ENCODE peak calls at places on chromosomes 12 and 14, in nine cellular contexts. Y is neural progenitor cell; P is NCI-H1092; T is stimulated activated CD4-positive, alpha-beta T cell treated with anti-CD3 and anti-CD28 coated beads, Interleukin-12 subunit alpha, Interleukin-12 subunit beta, amount 100 ng/mL, for 48 hours; I is NB4; A is astrocyte of the spinal cord; G is sciatic nerve; X is AG09309; J is ascending aorta. R is an unnamed sample.

GRCh38 chr12:68910128-68910527 is 22.8 kb downstream of the CPM start:
- DNase-seq in Y (no peak), T (no peak), I (no peak), G (no peak), A (no peak), J (no peak), X (no peak), P (no peak), R (no peak)

GRCh38 chr12:48184549-48184922 is 1.1 kb downstream of the CCDC184 start:
- DNase-seq in G (no peak), J (no peak), A (no peak), Y (peak; percentile 20), P (no peak), T (no peak), X (no peak), I (no peak), R (no peak)

GRCh38 chr12:66648336-66648735 is 30.5 kb downstream of the GRIP1 start:
- DNase-seq in P (no peak), I (no peak), G (no peak), J (no peak), X (no peak), Y (no peak), T (no peak), A (peak; percentile 22), R (no peak)

GRCh38 chr14:104427126-104427851 is 152.3 kb upstream of the C14orf180 start:
- DNase-seq in I (no peak), G (peak; percentile 34), A (no peak), T (no peak), P (no peak), J (no peak), X (no peak), Y (no peak), R (peak; percentile 77)

GRCh38 chr12:122201381-122201780 is 2.1 kb upstream of the B3GNT4 start:
- DNase-seq in T (no peak), A (no peak), P (no peak), G (peak; percentile 28), I (no peak), J (no peak), Y (no peak), X (no peak), R (peak; percentile 46)

GRCh38 chr12:3204143-3204542 is 127.0 kb downstream of the TSPAN9 start:
- DNase-seq in P (no peak), T (no peak), G (no peak), Y (no peak), X (no peak), J (no peak), A (no peak), I (no peak), R (no peak)

GRCh38 chr12:68291396-68292036 is 38.1 kb upstream of the IL22 start:
- DNase-seq in P (no peak), J (no peak), G (no peak), A (no peak), T (no peak), I (no peak), X (no peak), Y (no peak), R (no peak)

GRCh38 chr12:111643428-111643826 is 42.3 kb downstream of the BRAP start:
- DNase-seq in T (no peak), I (no peak), X (no peak), G (no peak), Y (no peak), J (no peak), P (no peak), A (peak; percentile 76), R (no peak)

GRCh38 chr14:60051690-60052324 is 39.9 kb upstream of the PCNX4 start:
- DNase-seq in G (no peak), J (no peak), Y (no peak), I (peak; percentile 1), P (no peak), X (peak; percentile 10), T (no peak), A (peak; percentile 35), R (no peak)

GRCh38 chr14:65296402-65296801 is 116.1 kb upstream of the FUT8 start:
- DNase-seq in X (no peak), Y (no peak), J (no peak), T (no peak), G (no peak), I (no peak), P (no peak), A (no peak), R (no peak)

GRCh38 chr14:101130861-101131260 is 227.3 kb upstream of the RTL1 start:
- DNase-seq in T (no peak), J (no peak), G (peak; percentile 45), X (no peak), I (no peak), Y (peak; percentile 2), P (no peak), A (no peak), R (no peak)

GRCh38 chr12:12812163-12812562 is 983 bp upstream of the DDX47 start:
- DNase-seq in X (no peak), G (no peak), T (no peak), P (no peak), I (no peak), J (no peak), Y (no peak), A (no peak), R (no peak)

GRCh38 chr14:63438065-63438757 is 105.0 kb downstream of the PPP2R5E start:
- DNase-seq in I (peak; percentile 15), T (no peak), A (peak; percentile 94), X (peak; percentile 94), J (no peak), P (no peak), G (peak; percentile 70), Y (no peak), R (no peak)

GRCh38 chr12:124569375-124570148 is 2.1 kb upstream of the NCOR2 start:
- DNase-seq in I (no peak), G (peak; percentile 60), P (no peak), A (peak; percentile 29), J (no peak), Y (no peak), X (no peak), T (no peak), R (no peak)

GRCh38 chr12:31362115-31362758 is 36.3 kb upstream of the SINHCAF start:
- DNase-seq in J (no peak), A (no peak), T (no peak), I (peak; percentile 49), G (no peak), Y (peak; percentile 72), P (no peak), X (no peak), R (no peak)

GRCh38 chr14:77140937-77141591 is 527 bp downstream of the ZDHHC22 start:
- DNase-seq in X (no peak), A (peak; percentile 40), P (peak; percentile 46), G (no peak), Y (peak; percentile 92), J (no peak), T (no peak), I (no peak), R (peak; percentile 79)

GRCh38 chr12:91007531-91008290 is 2.9 kb upstream of the EPYC start:
- DNase-seq in P (no peak), G (no peak), X (no peak), A (no peak), J (no peak), T (no peak), I (no peak), Y (no peak), R (no peak)

R was measured in posterior vena cava.